ENCODE peak calls at places on chromosomes 12 and 14, in nine cellular contexts. W is HL-60, A is SK-N-SH, L is dorsolateral prefrontal cortex, F is ovary, Q is left lung, U is psoas muscle, G is transverse colon, N is colonic mucosa. I is an unnamed sample. For H3K27me3, the result is how much of the 10 kb centered on the place peaks cover.

GRCh38 chr12:104305349-104305748 is 1.8 kb downstream of the EID3 start:
- DNase-seq in Q (no peak), U (no peak), W (no peak), F (no peak), A (no peak), L (no peak), G (no peak), N (no peak), I (no peak)

GRCh38 chr14:104360522-104360921 is 219.0 kb upstream of the C14orf180 start:
- DNase-seq in L (peak), W (no peak), Q (no peak), F (no peak), A (peak), G (no peak), N (no peak), U (no peak), I (peak)

GRCh38 chr12:42474391-42474790 is 115.2 kb downstream of the PRICKLE1 start:
- DNase-seq in L (no peak), A (no peak), W (no peak), G (no peak), N (no peak), F (no peak), U (no peak), Q (no peak), I (no peak)

GRCh38 chr14:98622208-98623051 is 649.6 kb downstream of the BCL11B start:
- DNase-seq in W (no peak), F (no peak), G (no peak), U (no peak), Q (no peak), N (no peak), A (no peak), L (no peak), I (no peak)

GRCh38 chr12:10189653-10190052 is 10.8 kb downstream of the TMEM52B start:
- DNase-seq in F (no peak), G (no peak), Q (no peak), L (no peak), U (peak), N (no peak), A (no peak), W (peak), I (no peak)

GRCh38 chr14:22824711-22825359 is 4.9 kb upstream of the MRPL52 start:
- DNase-seq in W (no peak), U (no peak), L (no peak), A (no peak), G (no peak), N (no peak), Q (no peak), F (no peak), I (no peak)

GRCh38 chr14:68716698-68717097 is 76.2 kb downstream of the ZFP36L1 start:
- DNase-seq in F (no peak), W (no peak), N (peak), L (no peak), G (peak), U (no peak), Q (no peak), A (no peak), I (peak)

GRCh38 chr12:11719678-11720099 is 70.2 kb downstream of the ETV6 start:
- DNase-seq in A (peak), G (peak), Q (peak), N (no peak), W (peak), U (peak), L (no peak), F (no peak), I (no peak)

GRCh38 chr12:14129601-14130178 is 148.3 kb upstream of the GRIN2B start:
- DNase-seq in U (no peak), N (no peak), F (no peak), W (no peak), G (no peak), A (no peak), L (peak), Q (no peak), I (no peak)

GRCh38 chr12:39252628-39253027 is 190.3 kb downstream of the KIF21A start:
- DNase-seq in A (no peak), G (no peak), N (no peak), U (no peak), Q (no peak), W (no peak), L (no peak), F (no peak), I (no peak)

GRCh38 chr12:93790472-93791152 is 113.4 kb downstream of the CRADD start:
- DNase-seq in G (no peak), W (no peak), N (no peak), A (no peak), U (no peak), L (no peak), F (no peak), Q (no peak), I (no peak)

GRCh38 chr14:22822619-22823551 is 6.8 kb upstream of the MRPL52 start:
- DNase-seq in A (peak), U (peak), W (peak), N (peak), G (peak), Q (peak), F (peak), L (peak), I (peak)

GRCh38 chr14:92352158-92352985 is 29.4 kb downstream of the SLC24A4 start:
- DNase-seq in U (no peak), G (no peak), L (no peak), N (no peak), F (no peak), W (peak), Q (no peak), A (no peak), I (no peak)

GRCh38 chr12:29879606-29880308 is 96.0 kb upstream of the TMTC1 start:
- DNase-seq in Q (no peak), N (no peak), U (no peak), W (no peak), L (no peak), A (no peak), F (no peak), G (no peak), I (no peak)

GRCh38 chr14:82394916-82395315 is 861.3 kb upstream of the SEL1L start:
- DNase-seq in U (no peak), F (no peak), A (no peak), W (no peak), L (no peak), Q (no peak), G (no peak), N (no peak), I (no peak)

GRCh38 chr12:6532051-6532926 is 2.0 kb upstream of the GAPDH start:
- DNase-seq in U (peak), A (peak), G (peak), Q (peak), N (peak), W (peak), L (peak), F (peak), I (no peak)

GRCh38 chr12:92886131-92886530 is 43.0 kb downstream of the EEA1 start:
- DNase-seq in W (no peak), N (no peak), F (no peak), L (no peak), A (no peak), G (no peak), U (no peak), Q (no peak), I (no peak)

GRCh38 chr14:38992067-38992835 is 110.8 kb downstream of the SEC23A start:
- DNase-seq in F (no peak), G (no peak), N (no peak), Q (no peak), L (no peak), U (no peak), A (no peak), W (no peak), I (no peak)

GRCh38 chr14:104161601-104162367 is 23.4 kb downstream of the KIF26A start:
- DNase-seq in Q (no peak), G (no peak), N (no peak), W (no peak), L (no peak), U (no peak), F (no peak), A (no peak), I (no peak)

DNA sequence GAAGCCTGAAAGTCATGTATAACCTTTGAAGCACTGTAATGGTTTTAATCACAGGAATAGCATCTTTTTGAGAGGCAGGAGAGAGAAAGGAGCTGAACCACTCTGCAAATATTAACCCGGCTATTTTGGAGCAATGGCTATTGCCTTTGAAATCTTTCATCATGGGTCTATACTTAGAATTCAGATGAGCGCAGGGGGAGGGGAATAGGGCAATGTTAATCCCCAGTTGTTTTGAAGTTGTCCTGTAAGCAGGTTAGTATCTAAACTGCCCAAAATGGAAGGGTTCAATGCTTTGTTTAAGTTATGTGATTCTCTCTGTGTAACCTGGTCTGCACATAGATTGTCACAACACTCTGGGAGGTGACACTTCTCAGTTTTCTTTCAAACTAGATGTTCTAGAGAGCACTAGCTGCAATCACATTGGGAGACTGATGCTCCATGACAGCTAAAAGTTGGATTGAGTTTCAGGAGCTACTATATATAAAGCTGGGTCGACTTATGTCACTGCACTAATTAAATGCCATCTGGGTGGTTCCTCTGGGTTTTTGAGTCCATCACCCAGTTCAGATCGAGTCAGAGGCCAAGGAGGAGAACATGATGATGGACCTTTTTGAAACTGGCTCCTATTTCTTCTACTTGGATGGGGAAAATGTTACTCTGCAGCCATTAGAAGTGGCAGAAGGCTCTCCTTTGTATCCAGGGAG is at the start of gene MYF6:
- DNase-seq in G (no peak), A (no peak), N (no peak), U (no peak), W (no peak), L (no peak), Q (no peak), F (no peak), I (peak)
- H3K27me3 ChIP-seq in G (under half), A (half or more), N (under half), U (under half), W (under half), L (under half), Q (under half), F (under half), I (under half)

GRCh38 chr14:71592361-71592760 is 339.9 kb upstream of the RGS6 start:
- DNase-seq in A (no peak), G (no peak), W (no peak), L (no peak), U (no peak), N (no peak), F (no peak), Q (no peak), I (no peak)
- H3K27ac ChIP-seq in A (peak), G (no peak), W (no peak), L (no peak), U (no peak), N (no peak), F (no peak), Q (peak), I (no peak)

DNA sequence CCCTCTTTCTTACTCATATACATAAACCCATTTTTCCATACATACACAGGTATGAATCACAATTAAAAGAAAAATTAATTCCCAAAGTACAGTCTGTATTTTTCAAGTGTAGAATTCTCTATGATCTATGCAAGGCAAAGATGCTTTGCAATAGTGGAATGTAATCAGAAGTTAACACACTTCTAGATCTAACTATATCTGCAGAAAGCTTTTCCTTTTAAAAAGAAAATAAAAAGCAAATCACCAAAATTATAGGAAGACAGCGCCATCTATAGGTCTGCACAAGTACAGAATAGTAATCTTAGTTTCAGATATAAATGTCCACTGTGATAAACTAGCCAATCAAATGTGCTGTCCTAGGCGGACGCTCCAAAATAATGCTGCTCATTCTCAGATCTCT is 22.0 kb downstream of the SLC25A21 start:
- DNase-seq in A (peak), F (no peak), W (no peak), N (no peak), Q (no peak), L (no peak), G (no peak), U (no peak), I (no peak)
- TF ChIP-seq CTCF in A (peak), F (no peak), W (peak), N (peak), Q (peak), L (peak), G (peak), U (peak), I (peak)

GRCh38 chr14:100587763-100588411 is 670 bp upstream of the BEGAIN start:
- DNase-seq in U (peak), G (no peak), A (no peak), N (no peak), W (no peak), L (peak), Q (peak), F (peak), I (no peak)

GRCh38 chr14:100586520-100587247 is 533 bp downstream of the BEGAIN start:
- DNase-seq in Q (peak), F (peak), A (peak), G (peak), L (no peak), W (no peak), U (peak), N (peak), I (no peak)

GRCh38 chr14:100586153-100586519 is 1.1 kb downstream of the BEGAIN start:
- DNase-seq in Q (peak), U (no peak), G (no peak), F (peak), L (no peak), A (peak), N (no peak), W (no peak), I (no peak)

GRCh38 chr14:100588671-100589070 is 1.5 kb upstream of the BEGAIN start:
- DNase-seq in G (no peak), L (no peak), A (no peak), F (no peak), Q (peak), W (no peak), U (peak), N (no peak), I (no peak)

GRCh38 chr14:100587248-100587762 is at the start of gene BEGAIN:
- DNase-seq in G (no peak), U (peak), L (no peak), Q (no peak), N (no peak), F (no peak), A (peak), W (no peak), I (no peak)
- H3K27me3 ChIP-seq in G (under half), U (under half), L (under half), Q (half or more), N (under half), F (under half), A (under half), W (under half), I (under half)

GRCh38 chr12:130952545-130952954 is 1.2 kb upstream of the ADGRD1 start:
- DNase-seq in A (peak), Q (no peak), U (no peak), F (no peak), L (no peak), G (no peak), W (no peak), N (no peak), I (no peak)
- H3K27ac ChIP-seq in A (peak), Q (no peak), U (no peak), F (no peak), L (no peak), G (peak), W (no peak), N (no peak), I (no peak)

GRCh38 chr14:71320734-71321555 is 413.7 kb downstream of the PCNX1 start:
- DNase-seq in L (peak), N (peak), U (peak), Q (peak), G (peak), F (peak), A (peak), W (peak), I (no peak)
- TF ChIP-seq CTCF in L (no peak), N (no peak), U (no peak), Q (no peak), G (no peak), F (no peak), A (no peak), W (no peak), I (no peak)

DNA sequence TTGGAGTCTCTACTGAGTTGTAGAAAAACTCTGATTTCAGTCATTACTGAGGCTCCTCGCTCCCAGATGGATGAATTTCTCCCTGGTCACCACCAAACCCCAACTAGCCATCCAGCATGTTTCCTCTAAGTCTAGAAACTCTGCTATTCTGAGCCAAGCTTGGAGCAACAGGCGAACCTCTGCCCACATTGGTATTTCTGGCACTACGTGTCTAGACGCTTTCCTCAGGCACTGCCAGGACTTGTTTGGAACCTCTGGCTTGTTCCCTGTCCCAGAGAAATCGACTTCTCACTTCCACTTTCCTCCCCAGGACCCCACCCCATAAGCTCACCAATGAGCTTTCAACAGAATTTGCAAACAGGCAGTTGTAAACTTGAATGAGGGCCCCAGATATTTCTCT is 27.6 kb downstream of the WSCD2 start:
- DNase-seq in F (no peak), G (no peak), A (no peak), W (no peak), L (no peak), U (no peak), Q (no peak), N (no peak), I (no peak)
- H3K27me3 ChIP-seq in F (under half), G (under half), A (under half), W (under half), L (under half), U (under half), Q (under half), N (under half), I (under half)

GRCh38 chr12:124553862-124554428 is 13.5 kb downstream of the NCOR2 start:
- DNase-seq in L (no peak), U (no peak), N (no peak), W (no peak), Q (peak), A (no peak), F (no peak), G (no peak), I (no peak)
- H3K27ac ChIP-seq in L (no peak), U (peak), N (no peak), W (no peak), Q (no peak), A (no peak), F (peak), G (no peak), I (no peak)

DNA sequence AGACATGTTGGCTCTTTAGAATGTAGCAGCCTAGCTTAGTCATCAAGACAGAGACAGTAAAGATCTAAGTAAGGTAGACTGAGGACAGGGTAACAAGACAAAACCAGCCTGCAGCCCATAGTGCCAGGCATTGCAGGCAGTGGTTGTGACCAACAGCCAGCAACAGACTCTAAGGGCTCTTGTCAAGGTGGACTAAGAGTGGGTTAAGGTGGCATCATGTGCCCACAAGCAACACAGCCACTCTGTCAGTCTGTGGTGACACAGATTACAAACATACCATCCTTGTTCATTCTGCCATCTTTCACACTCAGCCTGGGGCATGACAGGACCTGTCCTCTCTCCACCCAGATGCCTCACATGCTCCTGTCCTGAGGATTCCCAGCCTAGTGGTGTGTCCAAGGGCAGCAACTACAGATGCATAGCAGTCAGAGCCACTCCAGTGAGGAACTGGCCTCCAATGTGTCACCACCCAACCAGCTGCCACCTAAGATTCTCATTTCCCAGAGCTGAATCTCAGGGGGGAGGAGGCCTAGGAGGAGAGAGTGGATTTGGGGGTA is 28.3 kb downstream of the VDR start:
- DNase-seq in N (no peak), Q (no peak), L (no peak), G (no peak), U (no peak), A (no peak), W (no peak), F (no peak), I (no peak)
- TF ChIP-seq CTCF in N (no peak), Q (no peak), L (no peak), G (no peak), U (no peak), A (no peak), W (no peak), F (no peak), I (no peak)